ENCODE peak calls at places on chromosomes 3 and 15, in nine cellular contexts. One of them, this sample, is unnamed.

GRCh38 chr15:94600496-94600895 is 369.1 kb downstream of the MCTP2 start:
- DNase-seq in GM20000: no peak
- DNase-seq in astrocyte of the spinal cord: no peak
- DNase-seq in K562: no peak
- DNase-seq in heart right ventricle: no peak
- DNase-seq in endothelial cell: no peak
- DNase-seq in astrocyte: no peak
- DNase-seq in AG09309: no peak
- DNase-seq in neural crest cell: no peak
- DNase-seq in this sample: no peak

GRCh38 chr3:21551019-21551418 is 200.0 kb downstream of the ZNF385D start:
- DNase-seq in K562: peak
- DNase-seq in astrocyte: peak
- DNase-seq in heart right ventricle: no peak
- DNase-seq in astrocyte of the spinal cord: peak
- DNase-seq in AG09309: no peak
- DNase-seq in endothelial cell: no peak
- DNase-seq in GM20000: no peak
- DNase-seq in neural crest cell: no peak
- DNase-seq in this sample: no peak

GRCh38 chr3:11307830-11308432 is 35.7 kb downstream of the ATG7 start:
- DNase-seq in GM20000: no peak
- DNase-seq in endothelial cell: no peak
- DNase-seq in astrocyte of the spinal cord: no peak
- DNase-seq in AG09309: no peak
- DNase-seq in astrocyte: no peak
- DNase-seq in K562: no peak
- DNase-seq in neural crest cell: no peak
- DNase-seq in heart right ventricle: no peak
- DNase-seq in this sample: no peak

GRCh38 chr3:175002732-175003143 is 143.6 kb downstream of the NAALADL2 start:
- DNase-seq in endothelial cell: no peak
- DNase-seq in K562: no peak
- DNase-seq in AG09309: peak
- DNase-seq in GM20000: no peak
- DNase-seq in astrocyte: peak
- DNase-seq in neural crest cell: no peak
- DNase-seq in heart right ventricle: no peak
- DNase-seq in astrocyte of the spinal cord: peak
- DNase-seq in this sample: no peak

GRCh38 chr3:71873093-71873611 is 88.2 kb upstream of the PROK2 start:
- DNase-seq in endothelial cell: no peak
- DNase-seq in GM20000: no peak
- DNase-seq in heart right ventricle: no peak
- DNase-seq in AG09309: no peak
- DNase-seq in neural crest cell: no peak
- DNase-seq in K562: no peak
- DNase-seq in astrocyte: no peak
- DNase-seq in astrocyte of the spinal cord: no peak
- DNase-seq in this sample: no peak

GRCh38 chr3:157135671-157136396 is 24.1 kb downstream of the CCNL1 start:
- DNase-seq in AG09309: no peak
- DNase-seq in heart right ventricle: no peak
- DNase-seq in endothelial cell: no peak
- DNase-seq in GM20000: no peak
- DNase-seq in astrocyte: peak
- DNase-seq in astrocyte of the spinal cord: peak
- DNase-seq in neural crest cell: no peak
- DNase-seq in K562: peak
- DNase-seq in this sample: no peak

GRCh38 chr3:99858461-99858860 is 40.8 kb downstream of the CMSS1 start:
- DNase-seq in endothelial cell: no peak
- DNase-seq in GM20000: no peak
- DNase-seq in K562: no peak
- DNase-seq in astrocyte: no peak
- DNase-seq in astrocyte of the spinal cord: no peak
- DNase-seq in heart right ventricle: no peak
- DNase-seq in AG09309: no peak
- DNase-seq in neural crest cell: no peak
- DNase-seq in this sample: no peak

GRCh38 chr3:148221303-148221702 is 476.4 kb upstream of the AGTR1 start:
- DNase-seq in astrocyte: no peak
- DNase-seq in K562: no peak
- DNase-seq in AG09309: no peak
- DNase-seq in heart right ventricle: no peak
- DNase-seq in GM20000: no peak
- DNase-seq in neural crest cell: no peak
- DNase-seq in endothelial cell: no peak
- DNase-seq in astrocyte of the spinal cord: no peak
- DNase-seq in this sample: no peak

GRCh38 chr3:61915296-61915695 is 353.9 kb downstream of the PTPRG start:
- DNase-seq in astrocyte: no peak
- DNase-seq in endothelial cell: no peak
- DNase-seq in AG09309: no peak
- DNase-seq in GM20000: no peak
- DNase-seq in K562: no peak
- DNase-seq in heart right ventricle: no peak
- DNase-seq in astrocyte of the spinal cord: no peak
- DNase-seq in neural crest cell: no peak
- DNase-seq in this sample: no peak

GRCh38 chr15:78457101-78457500 is 19.1 kb downstream of the IREB2 start:
- DNase-seq in AG09309: peak
- DNase-seq in heart right ventricle: no peak
- DNase-seq in astrocyte of the spinal cord: peak
- DNase-seq in astrocyte: peak
- DNase-seq in K562: no peak
- DNase-seq in neural crest cell: no peak
- DNase-seq in GM20000: no peak
- DNase-seq in endothelial cell: no peak
- DNase-seq in this sample: no peak

GRCh38 chr15:93028111-93028631 is 60.8 kb downstream of the RGMA start:
- DNase-seq in K562: no peak
- DNase-seq in neural crest cell: no peak
- DNase-seq in AG09309: no peak
- DNase-seq in heart right ventricle: no peak
- DNase-seq in astrocyte of the spinal cord: no peak
- DNase-seq in endothelial cell: no peak
- DNase-seq in astrocyte: no peak
- DNase-seq in GM20000: no peak
- DNase-seq in this sample: no peak

GRCh38 chr15:48861813-48862431 is 16.0 kb upstream of the EID1 start:
- DNase-seq in AG09309: peak
- DNase-seq in heart right ventricle: no peak
- DNase-seq in astrocyte of the spinal cord: peak
- DNase-seq in astrocyte: peak
- DNase-seq in K562: peak
- DNase-seq in GM20000: peak
- DNase-seq in endothelial cell: peak
- DNase-seq in neural crest cell: peak
- DNase-seq in this sample: no peak

GRCh38 chr15:79450648-79451047 is 18.5 kb downstream of the MINAR1 start:
- DNase-seq in K562: peak
- DNase-seq in heart right ventricle: no peak
- DNase-seq in endothelial cell: no peak
- DNase-seq in astrocyte of the spinal cord: no peak
- DNase-seq in AG09309: no peak
- DNase-seq in GM20000: no peak
- DNase-seq in astrocyte: no peak
- DNase-seq in neural crest cell: no peak
- DNase-seq in this sample: no peak

GRCh38 chr15:57777034-57777433 is 70.5 kb downstream of the POLR2M start:
- DNase-seq in neural crest cell: no peak
- DNase-seq in K562: no peak
- DNase-seq in heart right ventricle: no peak
- DNase-seq in astrocyte of the spinal cord: no peak
- DNase-seq in endothelial cell: no peak
- DNase-seq in astrocyte: no peak
- DNase-seq in GM20000: no peak
- DNase-seq in AG09309: no peak
- DNase-seq in this sample: no peak

GRCh38 chr15:36926422-36926815 is 173.9 kb downstream of the MEIS2 start:
- DNase-seq in AG09309: no peak
- DNase-seq in astrocyte of the spinal cord: no peak
- DNase-seq in GM20000: no peak
- DNase-seq in endothelial cell: no peak
- DNase-seq in astrocyte: no peak
- DNase-seq in heart right ventricle: no peak
- DNase-seq in K562: no peak
- DNase-seq in neural crest cell: no peak
- DNase-seq in this sample: no peak

GRCh38 chr15:31391687-31392671 is 65.3 kb downstream of the KLF13 start:
- DNase-seq in neural crest cell: peak
- DNase-seq in heart right ventricle: peak
- DNase-seq in astrocyte: peak
- DNase-seq in endothelial cell: peak
- DNase-seq in GM20000: peak
- DNase-seq in astrocyte of the spinal cord: peak
- DNase-seq in AG09309: peak
- DNase-seq in K562: peak
- DNase-seq in this sample: peak

DNA sequence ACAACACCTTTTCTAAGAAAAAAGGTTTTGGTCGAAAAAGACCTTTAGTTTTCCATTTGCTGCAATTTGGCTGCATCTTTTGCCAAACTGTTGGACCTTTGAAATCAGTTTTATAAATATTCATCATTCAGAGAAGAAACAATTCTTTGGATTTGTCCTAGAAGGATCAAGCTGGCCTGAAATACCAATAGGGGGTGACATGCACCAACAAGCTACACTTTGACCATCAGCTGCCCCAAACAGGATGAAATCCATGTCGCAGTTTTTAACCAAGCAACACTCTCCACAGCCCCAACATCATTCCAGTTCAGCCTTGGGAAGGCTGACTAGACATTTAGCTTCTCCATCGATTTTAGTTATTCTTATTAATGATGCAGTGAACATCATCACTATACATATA is 9.8 kb downstream of the RPL15 start:
- DNase-seq in AG09309: no peak
- DNase-seq in endothelial cell: no peak
- DNase-seq in K562: no peak
- DNase-seq in GM20000: no peak
- DNase-seq in heart right ventricle: no peak
- DNase-seq in astrocyte of the spinal cord: no peak
- DNase-seq in neural crest cell: no peak
- DNase-seq in astrocyte: no peak
- DNase-seq in this sample: no peak
- TF ChIP-seq CTCF in AG09309: peak
- TF ChIP-seq CTCF in endothelial cell: no peak
- TF ChIP-seq CTCF in K562: peak
- TF ChIP-seq CTCF in GM20000: no peak
- TF ChIP-seq CTCF in heart right ventricle: no peak
- TF ChIP-seq CTCF in astrocyte of the spinal cord: peak
- TF ChIP-seq CTCF in neural crest cell: no peak
- TF ChIP-seq CTCF in astrocyte: no peak
- TF ChIP-seq CTCF in this sample: no peak

GRCh38 chr3:37700849-37701248 is 160.8 kb upstream of the CTDSPL start:
- DNase-seq in astrocyte: no peak
- DNase-seq in K562: no peak
- DNase-seq in GM20000: no peak
- DNase-seq in neural crest cell: no peak
- DNase-seq in astrocyte of the spinal cord: no peak
- DNase-seq in heart right ventricle: no peak
- DNase-seq in AG09309: no peak
- DNase-seq in endothelial cell: no peak
- DNase-seq in this sample: no peak
- TF ChIP-seq CTCF in astrocyte: no peak
- TF ChIP-seq CTCF in K562: no peak
- TF ChIP-seq CTCF in GM20000: no peak
- TF ChIP-seq CTCF in neural crest cell: no peak
- TF ChIP-seq CTCF in astrocyte of the spinal cord: peak
- TF ChIP-seq CTCF in heart right ventricle: peak
- TF ChIP-seq CTCF in AG09309: peak
- TF ChIP-seq CTCF in endothelial cell: no peak
- TF ChIP-seq CTCF in this sample: peak

GRCh38 chr3:151230644-151231043 is 27.6 kb upstream of the GPR171 start:
- DNase-seq in heart right ventricle: no peak
- DNase-seq in GM20000: peak
- DNase-seq in astrocyte: no peak
- DNase-seq in K562: no peak
- DNase-seq in astrocyte of the spinal cord: no peak
- DNase-seq in neural crest cell: no peak
- DNase-seq in endothelial cell: no peak
- DNase-seq in AG09309: no peak
- DNase-seq in this sample: no peak
- TF ChIP-seq CTCF in heart right ventricle: no peak
- TF ChIP-seq CTCF in GM20000: no peak
- TF ChIP-seq CTCF in astrocyte: no peak
- TF ChIP-seq CTCF in K562: no peak
- TF ChIP-seq CTCF in astrocyte of the spinal cord: no peak
- TF ChIP-seq CTCF in neural crest cell: no peak
- TF ChIP-seq CTCF in endothelial cell: no peak
- TF ChIP-seq CTCF in AG09309: no peak
- TF ChIP-seq CTCF in this sample: no peak

GRCh38 chr3:107986505-107986904 is 104.3 kb downstream of the CD47 start:
- DNase-seq in AG09309: no peak
- DNase-seq in GM20000: no peak
- DNase-seq in astrocyte of the spinal cord: no peak
- DNase-seq in endothelial cell: no peak
- DNase-seq in K562: no peak
- DNase-seq in heart right ventricle: no peak
- DNase-seq in astrocyte: no peak
- DNase-seq in neural crest cell: no peak
- DNase-seq in this sample: no peak

GRCh38 chr3:107982165-107982564 is 108.7 kb downstream of the CD47 start:
- DNase-seq in endothelial cell: no peak
- DNase-seq in GM20000: no peak
- DNase-seq in astrocyte: no peak
- DNase-seq in astrocyte of the spinal cord: no peak
- DNase-seq in K562: no peak
- DNase-seq in AG09309: no peak
- DNase-seq in heart right ventricle: no peak
- DNase-seq in neural crest cell: no peak
- DNase-seq in this sample: no peak

GRCh38 chr3:107981471-107982111 is 109.2 kb downstream of the CD47 start:
- DNase-seq in AG09309: no peak
- DNase-seq in K562: no peak
- DNase-seq in endothelial cell: peak
- DNase-seq in heart right ventricle: peak
- DNase-seq in GM20000: no peak
- DNase-seq in astrocyte: no peak
- DNase-seq in astrocyte of the spinal cord: no peak
- DNase-seq in neural crest cell: no peak
- DNase-seq in this sample: no peak

GRCh38 chr3:107985496-107985895 is 105.3 kb downstream of the CD47 start:
- DNase-seq in neural crest cell: no peak
- DNase-seq in K562: no peak
- DNase-seq in AG09309: no peak
- DNase-seq in heart right ventricle: no peak
- DNase-seq in astrocyte of the spinal cord: no peak
- DNase-seq in GM20000: peak
- DNase-seq in endothelial cell: no peak
- DNase-seq in astrocyte: no peak
- DNase-seq in this sample: no peak

DNA sequence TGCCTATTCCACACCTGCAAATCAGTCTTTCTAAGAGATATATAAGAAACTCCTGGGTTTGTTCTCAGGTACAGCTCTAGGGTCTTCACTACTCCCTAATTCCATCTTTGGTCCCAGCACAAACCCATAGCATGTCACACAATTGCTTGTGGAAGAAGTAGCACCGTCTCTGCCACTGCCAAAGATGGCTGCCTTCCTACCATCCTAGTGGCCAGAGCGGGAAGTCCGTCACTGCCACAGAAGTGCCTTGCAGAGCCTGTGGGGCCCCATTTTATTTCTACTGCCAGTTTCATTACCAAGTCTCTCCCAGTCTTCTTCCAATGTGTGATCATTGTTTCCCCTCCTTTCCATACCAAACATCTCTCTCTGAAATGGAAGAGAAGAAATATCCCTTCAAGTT is 107.6 kb downstream of the CD47 start:
- DNase-seq in K562: no peak
- DNase-seq in astrocyte: no peak
- DNase-seq in astrocyte of the spinal cord: no peak
- DNase-seq in GM20000: no peak
- DNase-seq in endothelial cell: no peak
- DNase-seq in neural crest cell: no peak
- DNase-seq in AG09309: no peak
- DNase-seq in heart right ventricle: no peak
- DNase-seq in this sample: no peak
- TF ChIP-seq CTCF in K562: no peak
- TF ChIP-seq CTCF in astrocyte: no peak
- TF ChIP-seq CTCF in astrocyte of the spinal cord: peak
- TF ChIP-seq CTCF in GM20000: no peak
- TF ChIP-seq CTCF in endothelial cell: no peak
- TF ChIP-seq CTCF in neural crest cell: no peak
- TF ChIP-seq CTCF in AG09309: no peak
- TF ChIP-seq CTCF in heart right ventricle: no peak
- TF ChIP-seq CTCF in this sample: no peak

This sample was measured in type B pancreatic cell.